ENCODE peak calls at places on chromosomes 6 and 20, in nine cellular contexts. S, P, A, W, C, Q, H, T and B are unnamed samples.

GRCh38 chr6:43963203-43963602 is 164.0 kb downstream of the MRPL14 start:
- DNase-seq in S (no peak), P (no peak), A (no peak), W (no peak), C (no peak), Q (no peak), H (no peak), T (no peak), B (no peak)

GRCh38 chr6:69090132-69090531 is 455.1 kb downstream of the ADGRB3 start:
- DNase-seq in S (no peak), P (no peak), A (no peak), W (no peak), C (peak; percentile 9), Q (no peak), H (no peak), T (no peak), B (no peak)

GRCh38 chr6:143451531-143451930 is 926 bp downstream of the PEX3 start:
- DNase-seq in S (no peak), P (no peak), A (no peak), W (no peak), C (no peak), Q (no peak), H (no peak), T (no peak), B (no peak)

GRCh38 chr6:69719602-69720193 is 77.1 kb downstream of the LMBRD1 start:
- DNase-seq in S (no peak), P (no peak), A (no peak), W (peak; percentile 14), C (peak; percentile 47), Q (no peak), H (no peak), T (no peak), B (no peak)

GRCh38 chr6:22892452-22892851 is 323.1 kb downstream of the HDGFL1 start:
- DNase-seq in S (no peak), P (no peak), A (no peak), W (no peak), C (peak; percentile 96), Q (no peak), H (no peak), T (no peak), B (no peak)

GRCh38 chr6:47258724-47259347 is 50.9 kb downstream of the TNFRSF21 start:
- DNase-seq in S (no peak), P (no peak), A (no peak), W (no peak), C (no peak), Q (no peak), H (no peak), T (no peak), B (no peak)

GRCh38 chr20:42173440-42173839 is 555.3 kb upstream of the CHD6 start:
- DNase-seq in S (no peak), P (no peak), A (no peak), W (no peak), C (no peak), Q (no peak), H (no peak), T (no peak), B (no peak)

GRCh38 chr20:37267684-37268313 is 6.2 kb upstream of the GHRH start:
- DNase-seq in S (no peak), P (no peak), A (no peak), W (peak; percentile 32), C (no peak), Q (no peak), H (no peak), T (no peak), B (no peak)

GRCh38 chr6:20034408-20034769 is 177.9 kb downstream of the MBOAT1 start:
- DNase-seq in S (no peak), P (no peak), A (no peak), W (no peak), C (no peak), Q (no peak), H (no peak), T (no peak), B (no peak)

GRCh38 chr6:5422321-5422915 is 161.1 kb downstream of the FARS2 start:
- DNase-seq in S (no peak), P (no peak), A (no peak), W (peak; percentile 23), C (peak; percentile 57), Q (no peak), H (no peak), T (no peak), B (no peak)

GRCh38 chr6:30325873-30326445 is 768 bp upstream of the TRIM39 start:
- DNase-seq in S (no peak), P (no peak), A (no peak), W (peak; percentile 74), C (no peak), Q (no peak), H (no peak), T (peak; percentile 45), B (no peak)

GRCh38 chr20:35972445-35972844 is 4.1 kb downstream of the CNBD2 start:
- DNase-seq in S (no peak), P (no peak), A (no peak), W (no peak), C (no peak), Q (no peak), H (no peak), T (no peak), B (no peak)

GRCh38 chr20:23436681-23437080 is 2.8 kb upstream of the CSTL1 start:
- DNase-seq in S (no peak), P (no peak), A (no peak), W (no peak), C (peak; percentile 67), Q (no peak), H (no peak), T (peak; percentile 44), B (no peak)

GRCh38 chr20:63085087-63085861 is 78.5 kb upstream of the BHLHE23 start:
- DNase-seq in S (peak; percentile 37), P (peak; percentile 53), A (no peak), W (no peak), C (no peak), Q (peak; percentile 4), H (peak; percentile 35), T (peak; percentile 19), B (no peak)

GRCh38 chr20:38113401-38114325 is 51.4 kb downstream of the TGM2 start:
- DNase-seq in S (no peak), P (no peak), A (peak; percentile 56), W (peak; percentile 21), C (peak; percentile 57), Q (no peak), H (no peak), T (no peak), B (no peak)

GRCh38 chr6:95233879-95234278 is 343.5 kb upstream of the MANEA start:
- DNase-seq in S (no peak), P (no peak), A (no peak), W (no peak), C (no peak), Q (no peak), H (no peak), T (no peak), B (no peak)

GRCh38 chr20:56995635-56996075 is 270.8 kb downstream of the BMP7 start:
- DNase-seq in S (no peak), P (no peak), A (no peak), W (peak; percentile 58), C (peak; percentile 12), Q (no peak), H (no peak), T (no peak), B (no peak)
- TF ChIP-seq CTCF in S (no peak), P (no peak), A (peak; percentile 38), W (peak; percentile 88), C (peak; percentile 49), Q (peak; percentile 30), H (peak; percentile 42), T (no peak), B (no peak)

DNA sequence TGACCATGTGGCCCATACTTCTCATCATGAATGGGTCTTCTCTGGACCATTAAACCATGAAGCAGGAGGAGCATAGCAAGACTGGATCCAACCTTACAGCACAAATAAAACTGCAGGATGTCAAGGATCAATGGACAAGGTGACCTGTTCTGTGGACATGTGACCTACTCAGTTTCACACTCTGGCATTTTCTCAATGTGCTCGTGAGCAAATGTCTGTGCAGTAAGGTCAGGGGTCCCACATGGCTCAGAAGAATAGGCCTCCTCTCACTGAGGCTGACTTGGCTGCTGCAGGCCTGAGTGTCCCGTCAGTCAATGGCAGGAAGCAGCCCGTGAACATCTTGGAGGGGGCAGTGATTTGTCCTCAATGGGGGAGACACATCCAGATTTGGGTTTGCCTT is 60.2 kb upstream of the IL20RA start:
- DNase-seq in S (no peak), P (no peak), A (no peak), W (no peak), C (no peak), Q (no peak), H (no peak), T (no peak), B (no peak)
- H3K4me1 ChIP-seq in S (no peaks in the 10 kb centered on the region), P (no peaks in the 10 kb centered on the region), A (no peaks in the 10 kb centered on the region), W (peaks cover 63% of the 10 kb centered on the region), C (no peaks in the 10 kb centered on the region), Q (peaks cover 12% of the 10 kb centered on the region), H (no peaks in the 10 kb centered on the region), T (no peaks in the 10 kb centered on the region), B (no peaks in the 10 kb centered on the region)

DNA sequence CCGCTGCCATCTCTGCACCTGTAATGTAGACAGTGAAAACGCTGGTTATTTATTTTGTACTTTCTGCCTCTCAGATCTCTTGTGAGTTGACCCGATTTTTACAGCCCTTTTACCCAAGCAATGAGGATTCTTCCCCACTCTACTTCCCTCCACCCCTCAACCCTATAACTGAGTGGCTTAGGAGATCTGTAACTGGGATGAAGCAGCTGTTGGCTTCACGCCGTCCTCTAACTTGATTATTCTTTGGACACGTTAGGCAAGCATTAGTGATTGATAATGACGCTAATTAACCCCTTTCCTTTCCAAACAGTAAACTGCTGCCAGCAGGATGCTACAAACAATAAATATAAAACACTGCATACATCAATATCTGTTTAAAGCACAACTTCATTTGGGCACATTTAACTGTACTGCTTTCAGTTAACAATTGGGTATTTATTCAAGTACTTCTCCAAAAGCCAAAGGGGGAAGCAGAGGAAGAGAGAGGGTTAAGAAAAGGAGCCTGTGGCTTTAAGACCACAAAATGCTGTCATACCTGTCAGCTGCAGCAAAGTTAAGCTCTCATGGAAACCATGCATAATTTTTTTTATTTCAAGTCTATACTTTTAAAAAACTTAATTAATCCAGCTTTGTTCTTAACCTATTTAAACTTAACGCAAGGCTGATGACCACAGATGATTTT is 21.2 kb downstream of the TFAP2A start:
- DNase-seq in S (no peak), P (no peak), A (no peak), W (no peak), C (no peak), Q (no peak), H (no peak), T (no peak), B (no peak)
- H3K36me3 ChIP-seq in S (no peaks in the 10 kb centered on the region), P (peaks cover 8% of the 10 kb centered on the region), A (no peaks in the 10 kb centered on the region), W (no peaks in the 10 kb centered on the region), C (no peaks in the 10 kb centered on the region), Q (no peaks in the 10 kb centered on the region), H (no peaks in the 10 kb centered on the region), T (no peaks in the 10 kb centered on the region), B (no peaks in the 10 kb centered on the region)

DNA sequence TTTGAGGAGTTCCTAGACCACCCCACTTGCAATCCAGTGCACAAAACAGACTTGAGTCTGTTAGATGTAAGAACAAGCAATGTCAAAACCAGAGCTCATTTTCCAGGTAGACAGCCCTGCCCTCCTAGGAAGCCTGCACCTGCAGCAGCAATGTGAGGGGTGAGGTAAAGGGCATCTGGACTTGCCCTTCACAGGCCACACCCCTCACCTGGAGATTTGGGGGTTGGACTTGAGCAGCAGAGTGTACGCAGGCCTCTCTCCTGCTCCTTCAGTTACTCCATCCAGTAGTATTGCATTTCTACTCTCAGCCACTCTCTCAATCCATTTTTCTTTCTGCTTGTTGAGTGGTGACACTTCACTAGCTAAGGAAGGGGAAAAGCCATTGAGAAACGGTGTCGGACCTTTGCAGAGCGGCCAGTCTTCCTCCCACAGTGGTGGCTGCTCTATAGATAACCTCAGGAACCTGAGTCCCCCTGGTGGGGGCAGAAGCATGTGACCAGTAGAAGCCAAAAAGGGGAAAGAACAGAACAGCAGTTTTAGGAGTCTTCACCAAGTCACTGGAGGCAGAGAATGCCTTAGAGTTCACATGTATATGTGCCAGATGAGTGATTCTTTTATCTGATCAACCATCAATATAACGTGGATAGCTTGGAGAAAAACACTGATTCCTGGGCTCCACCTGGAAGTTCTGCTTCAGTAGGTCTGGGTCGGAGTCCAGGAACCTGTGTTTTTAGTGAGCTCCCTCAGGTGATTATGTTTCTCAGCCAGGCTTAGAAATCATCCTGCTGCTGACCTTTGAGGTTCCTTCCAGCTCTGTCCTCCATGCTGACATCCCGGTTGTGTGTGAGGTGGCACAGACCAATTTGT is 28.0 kb downstream of the ARFGEF2 start:
- DNase-seq in S (no peak), P (no peak), A (no peak), W (no peak), C (no peak), Q (no peak), H (no peak), T (no peak), B (no peak)
- TF ChIP-seq CTCF in S (no peak), P (no peak), A (no peak), W (peak; percentile 33), C (peak; percentile 5), Q (no peak), H (no peak), T (no peak), B (no peak)